ENCODE peak calls at places on chromosomes 1 and 21, in four cellular contexts. H, E, N and Q are unnamed samples.

GRCh38 chr1:56915960-56916359 is 49.9 kb downstream of the C8B start:
- DNase-seq in N (no peak), H (no peak), E (no peak), Q (peak)

GRCh38 chr1:97145321-97145956 is 423.9 kb downstream of the PTBP2 start:
- DNase-seq in N (peak), H (no peak), E (no peak), Q (no peak)

GRCh38 chr1:205171369-205171768 is 40.1 kb downstream of the DSTYK start:
- DNase-seq in H (no peak), E (no peak), N (no peak), Q (no peak)

GRCh38 chr1:31238986-31239613 is 587 bp downstream of the NKAIN1 start:
- DNase-seq in N (peak), H (no peak), E (no peak), Q (peak)

GRCh38 chr1:228338521-228339051 is 68.0 kb downstream of the TRIM11 start:
- DNase-seq in H (no peak), E (no peak), N (no peak), Q (no peak)

GRCh38 chr1:67735806-67736627 is 51.0 kb downstream of the GADD45A start:
- DNase-seq in E (peak), N (peak), H (peak), Q (peak)

GRCh38 chr1:20950689-20951088 is 163.6 kb upstream of the HP1BP3 start:
- DNase-seq in E (no peak), N (no peak), H (no peak), Q (no peak)

GRCh38 chr1:165884009-165884689 is 56.7 kb downstream of the UCK2 start:
- DNase-seq in H (no peak), E (no peak), N (no peak), Q (no peak)

GRCh38 chr1:7579831-7580804 is 191.0 kb upstream of the VAMP3 start:
- DNase-seq in N (no peak), H (no peak), E (no peak), Q (no peak)

GRCh38 chr1:246142320-246142893 is 364.7 kb downstream of the SMYD3 start:
- DNase-seq in H (peak), N (no peak), E (peak), Q (no peak)

GRCh38 chr1:25198731-25199231 is 33.5 kb downstream of the SYF2 start:
- DNase-seq in E (no peak), H (peak), N (peak), Q (no peak)

GRCh38 chr1:232340448-232340847 is 289.5 kb downstream of the SIPA1L2 start:
- DNase-seq in N (no peak), H (peak), E (no peak), Q (no peak)

GRCh38 chr21:34362670-34363069 is 1.1 kb upstream of the KCNE2 start:
- DNase-seq in N (no peak), H (no peak), E (no peak), Q (no peak)

GRCh38 chr1:203537806-203538464 is 44.0 kb downstream of the OPTC start:
- DNase-seq in H (peak), N (no peak), E (no peak), Q (no peak)

GRCh38 chr1:155651861-155652661 is 36.5 kb downstream of the YY1AP1 start:
- DNase-seq in H (peak), N (no peak), E (no peak), Q (no peak)

GRCh38 chr1:214617246-214617645 is 14.3 kb downstream of the CENPF start:
- DNase-seq in H (no peak), N (no peak), E (no peak), Q (no peak)

GRCh38 chr21:32333953-32334673 is 35.5 kb downstream of the MRAP start:
- DNase-seq in H (no peak), N (no peak), E (no peak), Q (no peak)

GRCh38 chr21:26001356-26001755 is 169.2 kb downstream of the APP start:
- DNase-seq in E (no peak), N (no peak), H (no peak), Q (no peak)
- TF ChIP-seq CTCF in E (no peak), N (no peak), H (peak), Q (no peak)

DNA sequence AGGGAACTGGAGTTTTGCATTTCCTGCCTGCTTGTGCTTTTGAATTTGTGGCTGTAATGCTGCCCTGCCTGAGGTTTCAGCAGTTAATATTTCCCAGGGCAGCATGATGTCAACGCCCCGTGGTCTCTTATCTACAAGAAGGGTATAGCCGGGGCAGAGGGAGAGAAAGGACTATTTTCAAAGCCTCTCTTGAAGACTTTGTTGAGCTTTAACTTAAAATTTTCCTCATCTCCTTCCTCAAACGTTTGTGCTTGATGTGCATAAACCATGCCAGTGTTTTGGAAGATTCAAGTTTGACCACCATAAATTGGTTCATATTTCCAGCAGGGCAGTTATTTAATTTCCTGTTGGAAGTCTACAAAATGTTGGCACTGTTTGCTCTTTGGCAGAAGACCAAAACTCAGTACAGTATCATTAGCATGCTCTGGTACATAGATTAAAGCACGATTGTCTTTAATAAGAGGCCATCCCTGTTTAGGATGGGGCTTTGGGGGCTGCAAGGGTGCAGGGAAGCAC is 43.4 kb downstream of the ROR1 start:
- DNase-seq in H (peak), N (no peak), E (no peak), Q (peak)
- TF ChIP-seq EZH2phosphoT487 in H (no peak), N (no peak), E (no peak), Q (no peak)

DNA sequence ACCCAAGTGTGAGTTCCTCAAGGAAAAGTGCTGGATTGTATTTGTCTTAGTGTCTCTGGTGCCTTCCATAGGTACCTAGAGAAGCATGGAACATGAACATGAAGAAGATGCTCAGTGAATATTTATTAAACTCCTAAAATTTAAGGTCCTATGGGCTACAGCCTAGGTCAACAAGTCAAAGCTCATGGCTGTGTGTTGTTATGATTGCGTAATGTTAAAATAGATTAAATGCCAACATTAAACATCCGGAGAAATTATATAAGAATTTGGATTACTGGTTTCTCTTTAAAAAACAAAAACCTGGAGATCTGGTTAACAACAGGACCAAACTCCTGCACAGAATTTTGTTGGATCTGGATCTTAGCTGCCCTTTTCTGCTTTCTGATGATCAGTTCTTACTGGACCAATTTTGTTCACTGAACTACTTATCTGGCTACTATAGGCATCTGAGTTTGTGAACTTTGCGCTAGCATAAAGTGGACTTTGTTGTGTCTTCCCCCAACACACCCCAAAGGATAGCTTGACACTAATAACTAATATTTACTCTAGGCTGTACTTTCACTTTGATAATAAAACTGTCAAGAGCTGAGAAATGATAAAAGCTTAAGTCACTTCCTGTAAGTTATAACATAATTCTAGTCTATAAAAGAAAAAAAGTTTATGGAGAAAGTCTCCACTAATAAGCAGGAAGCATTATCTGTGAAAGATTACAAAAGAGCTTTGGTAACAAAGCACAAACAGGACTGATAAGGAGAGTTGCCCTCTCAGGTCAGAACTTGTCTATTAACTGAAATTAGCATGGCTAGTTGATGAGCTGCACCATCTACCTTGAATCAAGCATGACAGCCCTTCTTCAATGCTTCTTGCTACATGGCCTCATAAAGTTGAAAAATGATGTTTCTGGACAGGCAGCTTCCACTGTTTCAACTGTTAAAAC is 20.7 kb downstream of the F5 start:
- DNase-seq in H (peak), E (no peak), N (no peak), Q (no peak)
- TF ChIP-seq CTCF in H (no peak), E (no peak), N (no peak), Q (no peak)

GRCh38 chr1:40769815-40770214 is 13.8 kb upstream of the KCNQ4 start:
- DNase-seq in H (no peak), N (no peak), E (no peak), Q (no peak)
- TF ChIP-seq EZH2phosphoT487 in H (no peak), N (no peak), E (no peak), Q (no peak)

GRCh38 chr21:14308234-14308633 is 74.7 kb downstream of the HSPA13 start:
- DNase-seq in N (no peak), H (no peak), E (no peak), Q (no peak)

GRCh38 chr21:14303731-14304488 is 79.0 kb downstream of the HSPA13 start:
- DNase-seq in N (no peak), E (no peak), H (peak), Q (no peak)

GRCh38 chr21:14306143-14306907 is 76.6 kb downstream of the HSPA13 start:
- DNase-seq in H (peak), E (no peak), N (no peak), Q (no peak)
- TF ChIP-seq CTCF in H (peak), E (no peak), N (peak), Q (peak)

GRCh38 chr1:10633416-10633815 is 158.7 kb downstream of the PEX14 start:
- DNase-seq in H (no peak), E (no peak), N (no peak), Q (no peak)
- TF ChIP-seq EZH2phosphoT487 in H (no peak), E (no peak), N (no peak), Q (no peak)

DNA sequence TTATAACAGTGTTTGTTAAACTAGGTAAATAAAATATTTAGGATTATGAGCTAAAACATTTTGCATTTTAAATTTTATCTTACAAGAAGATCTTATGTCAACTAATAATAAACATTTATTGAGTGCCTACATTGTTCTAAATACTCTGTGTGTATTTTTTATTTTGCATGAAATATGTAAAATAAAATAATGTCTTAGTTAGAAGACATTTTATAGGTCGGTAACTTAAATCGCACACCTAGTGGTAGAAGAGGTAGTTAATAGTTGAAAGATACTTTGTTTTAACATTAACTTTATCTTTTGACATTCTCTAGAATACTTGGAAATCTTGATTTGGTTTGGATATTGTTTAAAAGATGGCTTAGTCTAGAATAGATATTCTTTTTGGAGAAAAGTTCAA is 60.5 kb downstream of the RPS6KC1 start:
- DNase-seq in H (no peak), N (no peak), E (no peak), Q (no peak)
- TF ChIP-seq CTCF in H (no peak), N (no peak), E (no peak), Q (no peak)

GRCh38 chr1:147580200-147580557 is 38.9 kb downstream of the BCL9 start:
- DNase-seq in H (peak), N (no peak), E (no peak), Q (no peak)
- TF ChIP-seq EZH2phosphoT487 in H (no peak), N (no peak), E (no peak), Q (no peak)

GRCh38 chr21:25507522-25507921 is 99.8 kb downstream of the MRPL39 start:
- DNase-seq in N (no peak), E (no peak), H (peak), Q (no peak)
- TF ChIP-seq CTCF in N (peak), E (no peak), H (peak), Q (no peak)